ENCODE peak calls at places on chromosomes 1 and 21, in six cellular contexts. One of them, this sample, is unnamed.
A peak's percentile ranks its signal among the peaks of the same experiment; 100 is the strongest.

GRCh38 chr1:233587196-233587595 is 26.7 kb upstream of the KCNK1 start:
- DNase-seq in epithelial cell of prostate: no peak
- DNase-seq in brain microvascular endothelial cell: no peak
- DNase-seq in activated naive CD4-positive, alpha-beta T cell treated with anti-CD3 and anti-CD28 coated beads, Interleukin-2, amount 50 U/mL, for 72 hours: no peak
- DNase-seq in activated T-cell treated with anti-CD3 and anti-CD28 coated beads, Interleukin-2, amount 50 U/mL, for 4 hours: no peak
- DNase-seq in HFFc6: no peak
- DNase-seq in this sample: no peak

GRCh38 chr1:243462929-243463697 is 207.3 kb downstream of the SDCCAG8 start:
- DNase-seq in HFFc6: no peak
- DNase-seq in epithelial cell of prostate: no peak
- DNase-seq in activated naive CD4-positive, alpha-beta T cell treated with anti-CD3 and anti-CD28 coated beads, Interleukin-2, amount 50 U/mL, for 72 hours: no peak
- DNase-seq in brain microvascular endothelial cell: no peak
- DNase-seq in activated T-cell treated with anti-CD3 and anti-CD28 coated beads, Interleukin-2, amount 50 U/mL, for 4 hours: no peak
- DNase-seq in this sample: no peak

GRCh38 chr1:2132222-2133038 is 62.1 kb downstream of the FAAP20 start:
- DNase-seq in brain microvascular endothelial cell: peak; percentile 65
- DNase-seq in epithelial cell of prostate: no peak
- DNase-seq in HFFc6: peak; percentile 80
- DNase-seq in activated T-cell treated with anti-CD3 and anti-CD28 coated beads, Interleukin-2, amount 50 U/mL, for 4 hours: peak; percentile 17
- DNase-seq in activated naive CD4-positive, alpha-beta T cell treated with anti-CD3 and anti-CD28 coated beads, Interleukin-2, amount 50 U/mL, for 72 hours: no peak
- DNase-seq in this sample: no peak

GRCh38 chr1:54120698-54121481 is 31.9 kb downstream of the CDCP2 start:
- DNase-seq in epithelial cell of prostate: no peak
- DNase-seq in HFFc6: no peak
- DNase-seq in activated T-cell treated with anti-CD3 and anti-CD28 coated beads, Interleukin-2, amount 50 U/mL, for 4 hours: no peak
- DNase-seq in activated naive CD4-positive, alpha-beta T cell treated with anti-CD3 and anti-CD28 coated beads, Interleukin-2, amount 50 U/mL, for 72 hours: peak; percentile 41
- DNase-seq in brain microvascular endothelial cell: no peak
- DNase-seq in this sample: peak; percentile 71

GRCh38 chr1:220817907-220818306 is 31.2 kb downstream of the MTARC1 start:
- DNase-seq in epithelial cell of prostate: no peak
- DNase-seq in activated naive CD4-positive, alpha-beta T cell treated with anti-CD3 and anti-CD28 coated beads, Interleukin-2, amount 50 U/mL, for 72 hours: no peak
- DNase-seq in HFFc6: peak; percentile 68
- DNase-seq in brain microvascular endothelial cell: no peak
- DNase-seq in activated T-cell treated with anti-CD3 and anti-CD28 coated beads, Interleukin-2, amount 50 U/mL, for 4 hours: no peak
- DNase-seq in this sample: no peak

GRCh38 chr1:23118957-23119792 is 49.5 kb downstream of the LUZP1 start:
- DNase-seq in activated T-cell treated with anti-CD3 and anti-CD28 coated beads, Interleukin-2, amount 50 U/mL, for 4 hours: peak; percentile 23
- DNase-seq in activated naive CD4-positive, alpha-beta T cell treated with anti-CD3 and anti-CD28 coated beads, Interleukin-2, amount 50 U/mL, for 72 hours: no peak
- DNase-seq in HFFc6: no peak
- DNase-seq in brain microvascular endothelial cell: no peak
- DNase-seq in epithelial cell of prostate: no peak
- DNase-seq in this sample: peak; percentile 43

GRCh38 chr1:199759268-199759724 is 268.2 kb upstream of the NR5A2 start:
- DNase-seq in activated T-cell treated with anti-CD3 and anti-CD28 coated beads, Interleukin-2, amount 50 U/mL, for 4 hours: no peak
- DNase-seq in brain microvascular endothelial cell: peak; percentile 10
- DNase-seq in epithelial cell of prostate: no peak
- DNase-seq in HFFc6: peak; percentile 22
- DNase-seq in activated naive CD4-positive, alpha-beta T cell treated with anti-CD3 and anti-CD28 coated beads, Interleukin-2, amount 50 U/mL, for 72 hours: no peak
- DNase-seq in this sample: peak; percentile 73

GRCh38 chr1:217911908-217912307 is 280.8 kb downstream of the SPATA17 start:
- DNase-seq in activated T-cell treated with anti-CD3 and anti-CD28 coated beads, Interleukin-2, amount 50 U/mL, for 4 hours: no peak
- DNase-seq in epithelial cell of prostate: no peak
- DNase-seq in activated naive CD4-positive, alpha-beta T cell treated with anti-CD3 and anti-CD28 coated beads, Interleukin-2, amount 50 U/mL, for 72 hours: no peak
- DNase-seq in HFFc6: no peak
- DNase-seq in brain microvascular endothelial cell: no peak
- DNase-seq in this sample: no peak

GRCh38 chr1:70745199-70745598 is 302.4 kb downstream of the PTGER3 start:
- DNase-seq in brain microvascular endothelial cell: no peak
- DNase-seq in activated T-cell treated with anti-CD3 and anti-CD28 coated beads, Interleukin-2, amount 50 U/mL, for 4 hours: no peak
- DNase-seq in HFFc6: peak; percentile 6
- DNase-seq in activated naive CD4-positive, alpha-beta T cell treated with anti-CD3 and anti-CD28 coated beads, Interleukin-2, amount 50 U/mL, for 72 hours: no peak
- DNase-seq in epithelial cell of prostate: no peak
- DNase-seq in this sample: no peak

GRCh38 chr1:213284626-213285025 is 233.6 kb downstream of the RPS6KC1 start:
- DNase-seq in epithelial cell of prostate: no peak
- DNase-seq in HFFc6: peak; percentile 54
- DNase-seq in brain microvascular endothelial cell: no peak
- DNase-seq in activated naive CD4-positive, alpha-beta T cell treated with anti-CD3 and anti-CD28 coated beads, Interleukin-2, amount 50 U/mL, for 72 hours: no peak
- DNase-seq in activated T-cell treated with anti-CD3 and anti-CD28 coated beads, Interleukin-2, amount 50 U/mL, for 4 hours: no peak
- DNase-seq in this sample: no peak

GRCh38 chr1:218079379-218079778 is 205.7 kb upstream of the RRP15 start:
- DNase-seq in activated naive CD4-positive, alpha-beta T cell treated with anti-CD3 and anti-CD28 coated beads, Interleukin-2, amount 50 U/mL, for 72 hours: no peak
- DNase-seq in brain microvascular endothelial cell: no peak
- DNase-seq in epithelial cell of prostate: no peak
- DNase-seq in activated T-cell treated with anti-CD3 and anti-CD28 coated beads, Interleukin-2, amount 50 U/mL, for 4 hours: no peak
- DNase-seq in HFFc6: no peak
- DNase-seq in this sample: no peak

GRCh38 chr1:222382171-222382570 is 165.7 kb downstream of the HHIPL2 start:
- DNase-seq in activated T-cell treated with anti-CD3 and anti-CD28 coated beads, Interleukin-2, amount 50 U/mL, for 4 hours: no peak
- DNase-seq in epithelial cell of prostate: no peak
- DNase-seq in HFFc6: no peak
- DNase-seq in activated naive CD4-positive, alpha-beta T cell treated with anti-CD3 and anti-CD28 coated beads, Interleukin-2, amount 50 U/mL, for 72 hours: no peak
- DNase-seq in brain microvascular endothelial cell: no peak
- DNase-seq in this sample: peak; percentile 45

GRCh38 chr1:238099871-238100270 is 209.1 kb upstream of the ZP4 start:
- DNase-seq in activated naive CD4-positive, alpha-beta T cell treated with anti-CD3 and anti-CD28 coated beads, Interleukin-2, amount 50 U/mL, for 72 hours: no peak
- DNase-seq in activated T-cell treated with anti-CD3 and anti-CD28 coated beads, Interleukin-2, amount 50 U/mL, for 4 hours: no peak
- DNase-seq in HFFc6: peak; percentile 7
- DNase-seq in brain microvascular endothelial cell: no peak
- DNase-seq in epithelial cell of prostate: no peak
- DNase-seq in this sample: no peak

GRCh38 chr1:203308205-203309114 is 3.1 kb downstream of the BTG2 start:
- DNase-seq in activated naive CD4-positive, alpha-beta T cell treated with anti-CD3 and anti-CD28 coated beads, Interleukin-2, amount 50 U/mL, for 72 hours: no peak
- DNase-seq in brain microvascular endothelial cell: no peak
- DNase-seq in HFFc6: no peak
- DNase-seq in activated T-cell treated with anti-CD3 and anti-CD28 coated beads, Interleukin-2, amount 50 U/mL, for 4 hours: no peak
- DNase-seq in epithelial cell of prostate: no peak
- DNase-seq in this sample: no peak

GRCh38 chr1:230314142-230314470 is 112.0 kb downstream of the PGBD5 start:
- DNase-seq in HFFc6: no peak
- DNase-seq in activated T-cell treated with anti-CD3 and anti-CD28 coated beads, Interleukin-2, amount 50 U/mL, for 4 hours: no peak
- DNase-seq in brain microvascular endothelial cell: no peak
- DNase-seq in epithelial cell of prostate: no peak
- DNase-seq in activated naive CD4-positive, alpha-beta T cell treated with anti-CD3 and anti-CD28 coated beads, Interleukin-2, amount 50 U/mL, for 72 hours: no peak
- DNase-seq in this sample: no peak

GRCh38 chr1:53860967-53861411 is 22.9 kb upstream of the NDC1 start:
- DNase-seq in activated T-cell treated with anti-CD3 and anti-CD28 coated beads, Interleukin-2, amount 50 U/mL, for 4 hours: peak; percentile 35
- DNase-seq in epithelial cell of prostate: no peak
- DNase-seq in HFFc6: peak; percentile 38
- DNase-seq in activated naive CD4-positive, alpha-beta T cell treated with anti-CD3 and anti-CD28 coated beads, Interleukin-2, amount 50 U/mL, for 72 hours: no peak
- DNase-seq in brain microvascular endothelial cell: peak; percentile 16
- DNase-seq in this sample: peak; percentile 57

GRCh38 chr1:211324992-211325775 is 1.4 kb upstream of the TRAF5 start:
- DNase-seq in epithelial cell of prostate: no peak
- DNase-seq in HFFc6: no peak
- DNase-seq in activated T-cell treated with anti-CD3 and anti-CD28 coated beads, Interleukin-2, amount 50 U/mL, for 4 hours: no peak
- DNase-seq in brain microvascular endothelial cell: no peak
- DNase-seq in activated naive CD4-positive, alpha-beta T cell treated with anti-CD3 and anti-CD28 coated beads, Interleukin-2, amount 50 U/mL, for 72 hours: no peak
- DNase-seq in this sample: no peak

GRCh38 chr1:1168451-1169411 is 4.9 kb upstream of the TTLL10 start:
- DNase-seq in epithelial cell of prostate: no peak
- DNase-seq in activated T-cell treated with anti-CD3 and anti-CD28 coated beads, Interleukin-2, amount 50 U/mL, for 4 hours: no peak
- DNase-seq in brain microvascular endothelial cell: no peak
- DNase-seq in activated naive CD4-positive, alpha-beta T cell treated with anti-CD3 and anti-CD28 coated beads, Interleukin-2, amount 50 U/mL, for 72 hours: no peak
- DNase-seq in HFFc6: no peak
- DNase-seq in this sample: no peak

GRCh38 chr1:177897601-177898376 is 72.1 kb downstream of the SEC16B start:
- DNase-seq in activated T-cell treated with anti-CD3 and anti-CD28 coated beads, Interleukin-2, amount 50 U/mL, for 4 hours: no peak
- DNase-seq in activated naive CD4-positive, alpha-beta T cell treated with anti-CD3 and anti-CD28 coated beads, Interleukin-2, amount 50 U/mL, for 72 hours: no peak
- DNase-seq in epithelial cell of prostate: no peak
- DNase-seq in HFFc6: no peak
- DNase-seq in brain microvascular endothelial cell: no peak
- DNase-seq in this sample: no peak

GRCh38 chr21:32508558-32508957 is 76.8 kb downstream of the TCP10L start:
- DNase-seq in HFFc6: no peak
- DNase-seq in activated naive CD4-positive, alpha-beta T cell treated with anti-CD3 and anti-CD28 coated beads, Interleukin-2, amount 50 U/mL, for 72 hours: no peak
- DNase-seq in epithelial cell of prostate: no peak
- DNase-seq in activated T-cell treated with anti-CD3 and anti-CD28 coated beads, Interleukin-2, amount 50 U/mL, for 4 hours: no peak
- DNase-seq in brain microvascular endothelial cell: no peak
- DNase-seq in this sample: no peak

GRCh38 chr1:89971600-89971999 is 23.3 kb upstream of the ZNF326 start:
- DNase-seq in activated naive CD4-positive, alpha-beta T cell treated with anti-CD3 and anti-CD28 coated beads, Interleukin-2, amount 50 U/mL, for 72 hours: no peak
- DNase-seq in brain microvascular endothelial cell: no peak
- DNase-seq in epithelial cell of prostate: no peak
- DNase-seq in activated T-cell treated with anti-CD3 and anti-CD28 coated beads, Interleukin-2, amount 50 U/mL, for 4 hours: no peak
- DNase-seq in HFFc6: peak; percentile 29
- DNase-seq in this sample: no peak

GRCh38 chr1:14740016-14740415 is 141.5 kb downstream of the KAZN start:
- DNase-seq in epithelial cell of prostate: no peak
- DNase-seq in HFFc6: no peak
- DNase-seq in activated naive CD4-positive, alpha-beta T cell treated with anti-CD3 and anti-CD28 coated beads, Interleukin-2, amount 50 U/mL, for 72 hours: no peak
- DNase-seq in activated T-cell treated with anti-CD3 and anti-CD28 coated beads, Interleukin-2, amount 50 U/mL, for 4 hours: no peak
- DNase-seq in brain microvascular endothelial cell: no peak
- DNase-seq in this sample: no peak

GRCh38 chr1:74392848-74393247 is 119.6 kb downstream of the LRRC53 start:
- DNase-seq in HFFc6: no peak
- DNase-seq in activated T-cell treated with anti-CD3 and anti-CD28 coated beads, Interleukin-2, amount 50 U/mL, for 4 hours: no peak
- DNase-seq in epithelial cell of prostate: no peak
- DNase-seq in brain microvascular endothelial cell: no peak
- DNase-seq in activated naive CD4-positive, alpha-beta T cell treated with anti-CD3 and anti-CD28 coated beads, Interleukin-2, amount 50 U/mL, for 72 hours: no peak
- DNase-seq in this sample: no peak

GRCh38 chr1:24085546-24085945 is 26.4 kb downstream of the MYOM3 start:
- DNase-seq in HFFc6: peak; percentile 43
- DNase-seq in brain microvascular endothelial cell: no peak
- DNase-seq in activated T-cell treated with anti-CD3 and anti-CD28 coated beads, Interleukin-2, amount 50 U/mL, for 4 hours: no peak
- DNase-seq in activated naive CD4-positive, alpha-beta T cell treated with anti-CD3 and anti-CD28 coated beads, Interleukin-2, amount 50 U/mL, for 72 hours: no peak
- DNase-seq in epithelial cell of prostate: no peak
- DNase-seq in this sample: no peak

GRCh38 chr21:45309069-45309521 is 21.4 kb upstream of the POFUT2 start:
- DNase-seq in HFFc6: no peak
- DNase-seq in activated naive CD4-positive, alpha-beta T cell treated with anti-CD3 and anti-CD28 coated beads, Interleukin-2, amount 50 U/mL, for 72 hours: no peak
- DNase-seq in epithelial cell of prostate: no peak
- DNase-seq in brain microvascular endothelial cell: peak; percentile 84
- DNase-seq in activated T-cell treated with anti-CD3 and anti-CD28 coated beads, Interleukin-2, amount 50 U/mL, for 4 hours: no peak
- DNase-seq in this sample: peak; percentile 63

GRCh38 chr1:201536542-201536941 is 2.4 kb upstream of the NAV1 start:
- DNase-seq in epithelial cell of prostate: no peak
- DNase-seq in HFFc6: peak; percentile 88
- DNase-seq in activated naive CD4-positive, alpha-beta T cell treated with anti-CD3 and anti-CD28 coated beads, Interleukin-2, amount 50 U/mL, for 72 hours: no peak
- DNase-seq in brain microvascular endothelial cell: peak; percentile 86
- DNase-seq in activated T-cell treated with anti-CD3 and anti-CD28 coated beads, Interleukin-2, amount 50 U/mL, for 4 hours: no peak
- DNase-seq in this sample: peak; percentile 57